ENCODE peak calls at places on chromosomes 1 and 21, in five cellular contexts. A, N, Z, K and I are unnamed samples.

GRCh38 chr1:157782946-157783345 is 6.0 kb upstream of the FCRL2 start:
- DNase-seq in A (no peak), N (no peak), Z (no peak), K (no peak), I (no peak)

GRCh38 chr1:168328965-168329364 is 48.3 kb downstream of the TBX19 start:
- DNase-seq in A (no peak), N (no peak), Z (no peak), K (no peak), I (no peak)

GRCh38 chr1:176149939-176150807 is 56.9 kb downstream of the COP1 start:
- DNase-seq in A (no peak), N (peak), Z (no peak), K (no peak), I (no peak)

GRCh38 chr1:224651188-224651587 is 35.1 kb downstream of the CNIH3 start:
- DNase-seq in A (no peak), N (no peak), Z (no peak), K (no peak), I (no peak)

GRCh38 chr1:222792744-222793143 is 22.1 kb upstream of the DISP1 start:
- DNase-seq in A (no peak), N (peak), Z (no peak), K (no peak), I (no peak)

GRCh38 chr1:8374812-8375211 is 56.9 kb downstream of the SLC45A1 start:
- DNase-seq in A (no peak), N (peak), Z (no peak), K (no peak), I (no peak)

GRCh38 chr21:46562472-46562871 is 42.4 kb downstream of the S100B start:
- DNase-seq in A (no peak), N (no peak), Z (no peak), K (peak), I (no peak)

GRCh38 chr1:184315254-184315653 is 71.6 kb upstream of the C1orf21 start:
- DNase-seq in A (no peak), N (no peak), Z (no peak), K (no peak), I (no peak)

GRCh38 chr1:82562448-82562847 is 761.7 kb downstream of the ADGRL2 start:
- DNase-seq in A (no peak), N (no peak), Z (no peak), K (no peak), I (no peak)

GRCh38 chr1:42436794-42437458 is 18.9 kb downstream of the ZMYND12 start:
- DNase-seq in A (no peak), N (no peak), Z (no peak), K (no peak), I (no peak)

GRCh38 chr1:4944911-4945310 is 290.5 kb downstream of the AJAP1 start:
- DNase-seq in A (no peak), N (no peak), Z (no peak), K (no peak), I (no peak)

DNA sequence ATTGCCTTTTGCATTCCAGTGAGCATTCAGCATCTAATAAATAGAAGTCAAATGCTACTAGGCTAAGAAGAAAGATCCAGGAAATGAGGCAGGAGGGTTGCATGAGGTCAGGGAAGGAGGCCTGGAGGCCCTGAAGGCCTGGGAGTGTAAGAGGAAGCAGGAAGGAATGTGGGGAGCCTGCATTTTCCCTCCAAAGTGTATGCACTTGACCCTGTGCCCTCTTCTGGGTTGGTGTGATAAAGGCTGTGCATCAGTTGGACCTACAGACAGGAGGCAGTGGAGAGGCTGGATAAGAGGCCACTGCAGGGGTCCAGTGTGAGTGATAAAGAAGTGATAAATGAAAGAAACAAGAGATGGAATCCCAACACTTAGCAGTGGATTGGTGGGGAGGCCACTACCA is 20.4 kb downstream of the KIAA1614 start:
- DNase-seq in A (no peak), N (no peak), Z (no peak), K (no peak), I (no peak)
- TF ChIP-seq EP300 in A (no peak), N (no peak), Z (no peak), K (no peak), I (no peak)

GRCh38 chr1:66606359-66607142 is 72.6 kb downstream of the SGIP1 start:
- DNase-seq in A (no peak), N (no peak), Z (no peak), K (no peak), I (no peak)
- TF ChIP-seq EP300 in A (no peak), N (no peak), Z (no peak), K (no peak), I (no peak)

GRCh38 chr1:30747028-30748008 is 10.3 kb downstream of the LAPTM5 start:
- DNase-seq in A (no peak), N (no peak), Z (no peak), K (no peak), I (no peak)
- TF ChIP-seq EP300 in A (no peak), N (no peak), Z (no peak), K (no peak), I (no peak)

GRCh38 chr1:20079661-20080305 is 9.8 kb downstream of the PLA2G5 start:
- DNase-seq in A (no peak), N (no peak), Z (no peak), K (no peak), I (no peak)

GRCh38 chr1:20076695-20077461 is 6.9 kb downstream of the PLA2G5 start:
- DNase-seq in A (no peak), N (no peak), Z (no peak), K (no peak), I (no peak)

GRCh38 chr1:20076223-20076622 is 6.2 kb downstream of the PLA2G5 start:
- DNase-seq in A (no peak), N (no peak), Z (no peak), K (no peak), I (no peak)

GRCh38 chr1:20078711-20079110 is 8.7 kb downstream of the PLA2G5 start:
- DNase-seq in A (no peak), N (no peak), Z (no peak), K (no peak), I (no peak)

GRCh38 chr1:20078166-20078565 is 8.2 kb downstream of the PLA2G5 start:
- DNase-seq in A (no peak), N (no peak), Z (no peak), K (no peak), I (no peak)
- TF ChIP-seq EP300 in A (no peak), N (no peak), Z (no peak), K (no peak), I (no peak)